ENCODE peak calls at places on chromosomes 5 and 9, in ten cellular contexts. E, Y, S, U, P, V, Q, A, I and Z are unnamed samples.

GRCh38 chr9:93218671-93219420 is 34.9 kb downstream of the WNK2 start:
- DNase-seq in E (no peak), Y (no peak), S (no peak), U (no peak), P (no peak), V (no peak), Q (no peak), A (no peak), I (no peak), Z (no peak)

GRCh38 chr5:3911111-3911510 is 315.5 kb downstream of the IRX1 start:
- DNase-seq in E (no peak), Y (no peak), S (no peak), U (no peak), P (no peak), V (no peak), Q (no peak), A (no peak), I (no peak), Z (no peak)

GRCh38 chr9:73683862-73684591 is 532.4 kb downstream of the ANXA1 start:
- DNase-seq in E (peak; percentile 44), Y (peak; percentile 70), S (no peak), U (no peak), P (no peak), V (no peak), Q (no peak), A (peak; percentile 15), I (peak; percentile 18), Z (no peak)

GRCh38 chr9:37290366-37290765 is 132.1 kb upstream of the GRHPR start:
- DNase-seq in E (no peak), Y (no peak), S (no peak), U (no peak), P (no peak), V (no peak), Q (no peak), A (no peak), I (no peak), Z (no peak)

GRCh38 chr5:141476132-141476909 is 555 bp downstream of the PCDHGC3 start:
- DNase-seq in E (peak; percentile 16), Y (peak; percentile 89), S (peak; percentile 83), U (peak; percentile 57), P (peak; percentile 41), V (no peak), Q (peak; percentile 93), A (peak; percentile 84), I (no peak), Z (peak; percentile 58)

GRCh38 chr5:19987594-19988345 is at the start of gene CDH18:
- DNase-seq in E (peak; percentile 22), Y (peak; percentile 51), S (peak; percentile 90), U (no peak), P (peak; percentile 15), V (no peak), Q (peak; percentile 84), A (peak; percentile 13), I (no peak), Z (peak; percentile 84)

GRCh38 chr9:75391497-75391896 is 303.2 kb downstream of the OSTF1 start:
- DNase-seq in E (no peak), Y (no peak), S (no peak), U (no peak), P (no peak), V (no peak), Q (no peak), A (no peak), I (no peak), Z (no peak)

GRCh38 chr9:70672136-70672535 is 257.7 kb upstream of the KLF9 start:
- DNase-seq in E (no peak), Y (peak; percentile 20), S (no peak), U (no peak), P (no peak), V (no peak), Q (no peak), A (peak; percentile 23), I (no peak), Z (no peak)

GRCh38 chr5:140363631-140364471 is 3.9 kb downstream of the SLC4A9 start:
- DNase-seq in E (no peak), Y (no peak), S (no peak), U (no peak), P (no peak), V (no peak), Q (peak; percentile 76), A (no peak), I (no peak), Z (peak; percentile 14)

GRCh38 chr5:140362311-140362710 is 2.3 kb downstream of the SLC4A9 start:
- DNase-seq in E (no peak), Y (no peak), S (no peak), U (no peak), P (no peak), V (no peak), Q (no peak), A (no peak), I (no peak), Z (no peak)

GRCh38 chr5:140361901-140362300 is 1.9 kb downstream of the SLC4A9 start:
- DNase-seq in E (no peak), Y (no peak), S (no peak), U (no peak), P (no peak), V (no peak), Q (no peak), A (no peak), I (no peak), Z (no peak)

GRCh38 chr5:140364472-140364765 is 4.4 kb downstream of the SLC4A9 start:
- DNase-seq in E (no peak), Y (no peak), S (no peak), U (no peak), P (no peak), V (no peak), Q (no peak), A (no peak), I (no peak), Z (no peak)

DNA sequence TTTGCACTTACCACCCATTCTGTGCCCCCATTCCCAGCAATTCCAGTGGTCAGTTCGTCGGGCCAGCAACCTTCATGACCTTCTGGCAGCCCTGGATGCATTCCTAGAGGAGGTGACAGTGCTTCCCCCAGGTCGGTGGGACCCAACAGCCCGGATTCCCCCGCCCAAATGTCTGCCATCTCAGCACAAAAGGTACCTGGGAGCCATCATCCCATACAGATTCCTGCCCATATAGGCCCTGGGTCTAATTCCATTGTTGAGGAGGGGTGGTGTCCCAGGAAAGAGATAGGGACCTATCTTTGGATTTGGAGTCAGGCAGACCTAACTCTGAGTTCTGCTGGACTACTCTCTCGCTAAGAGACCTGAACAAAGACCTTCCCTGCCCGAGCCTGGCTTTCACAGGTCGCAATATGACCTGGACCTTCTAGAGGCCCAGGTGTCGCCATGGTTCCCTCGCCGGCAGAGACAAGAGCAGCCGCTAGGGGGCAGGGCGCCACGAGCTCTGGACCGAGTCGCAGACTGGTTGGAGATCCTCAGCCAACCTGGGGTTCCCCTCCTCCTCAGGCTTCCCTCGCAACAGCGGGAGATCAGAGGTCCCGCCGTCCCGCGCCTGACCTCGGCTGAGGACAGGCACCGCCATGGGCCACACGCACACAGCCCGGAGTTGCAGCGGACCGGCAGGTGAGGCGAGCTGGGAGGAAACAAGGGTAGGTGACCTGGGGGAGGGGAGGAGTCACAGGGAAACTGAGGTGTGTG is 3.1 kb downstream of the SLC4A9 start:
- DNase-seq in E (peak; percentile 80), Y (peak; percentile 80), S (peak; percentile 53), U (peak; percentile 89), P (peak; percentile 42), V (peak; percentile 63), Q (peak; percentile 95), A (peak; percentile 35), I (peak; percentile 54), Z (peak; percentile 75)
- H3K4me3 ChIP-seq in E (peak overlapping the region; percentile 37), Y (peak overlapping the region; percentile 66), S (no peak overlapping the region), U (no peak overlapping the region), P (no peak overlapping the region), V (peak overlapping the region; percentile 42), Q (no peak overlapping the region), A (peak overlapping the region; percentile 37), I (peak overlapping the region; percentile 15), Z (peak overlapping the region; percentile 51)

GRCh38 chr9:8858250-8859161 is 1058.9 kb upstream of the DMAC1 start:
- DNase-seq in E (no peak), Y (no peak), S (no peak), U (peak; percentile 35), P (no peak), V (no peak), Q (no peak), A (no peak), I (no peak), Z (peak; percentile 51)
- H3K4me3 ChIP-seq in E (peak overlapping the region; percentile 50), Y (peak overlapping the region; percentile 66), S (no peak overlapping the region), U (peak overlapping the region; percentile 88), P (peak overlapping the region; percentile 52), V (peak overlapping the region; percentile 10), Q (peak overlapping the region; percentile 44), A (peak overlapping the region; percentile 53), I (peak overlapping the region; percentile 67), Z (peak overlapping the region; percentile 83)

GRCh38 chr9:126915281-126915816 is 767 bp downstream of the RALGPS1 start:
- DNase-seq in E (no peak), Y (peak; percentile 19), S (no peak), U (peak; percentile 92), P (no peak), V (peak; percentile 39), Q (peak; percentile 91), A (no peak), I (no peak), Z (no peak)
- H3K4me3 ChIP-seq in E (peak overlapping the region; percentile 52), Y (no peak overlapping the region), S (no peak overlapping the region), U (peak overlapping the region; percentile 88), P (peak overlapping the region; percentile 29), V (peak overlapping the region; percentile 35), Q (no peak overlapping the region), A (no peak overlapping the region), I (peak overlapping the region; percentile 11), Z (peak overlapping the region; percentile 72)

GRCh38 chr5:172186114-172186695 is 1.8 kb downstream of the STK10 start:
- DNase-seq in E (no peak), Y (no peak), S (no peak), U (no peak), P (no peak), V (no peak), Q (peak; percentile 52), A (no peak), I (no peak), Z (no peak)

GRCh38 chr5:172187118-172188032 is 649 bp downstream of the STK10 start:
- DNase-seq in E (peak; percentile 58), Y (peak; percentile 91), S (peak; percentile 85), U (peak; percentile 81), P (no peak), V (peak; percentile 71), Q (peak; percentile 93), A (peak; percentile 84), I (peak; percentile 28), Z (no peak)

GRCh38 chr5:172188033-172188892 is at the start of gene STK10:
- DNase-seq in E (peak; percentile 87), Y (peak; percentile 98), S (peak; percentile 96), U (peak; percentile 94), P (peak; percentile 80), V (peak; percentile 79), Q (peak; percentile 97), A (peak; percentile 95), I (peak; percentile 86), Z (peak; percentile 88)

GRCh38 chr5:172189693-172190296 is 1.8 kb upstream of the STK10 start:
- DNase-seq in E (no peak), Y (no peak), S (no peak), U (no peak), P (no peak), V (no peak), Q (no peak), A (no peak), I (peak; percentile 77), Z (no peak)

DNA sequence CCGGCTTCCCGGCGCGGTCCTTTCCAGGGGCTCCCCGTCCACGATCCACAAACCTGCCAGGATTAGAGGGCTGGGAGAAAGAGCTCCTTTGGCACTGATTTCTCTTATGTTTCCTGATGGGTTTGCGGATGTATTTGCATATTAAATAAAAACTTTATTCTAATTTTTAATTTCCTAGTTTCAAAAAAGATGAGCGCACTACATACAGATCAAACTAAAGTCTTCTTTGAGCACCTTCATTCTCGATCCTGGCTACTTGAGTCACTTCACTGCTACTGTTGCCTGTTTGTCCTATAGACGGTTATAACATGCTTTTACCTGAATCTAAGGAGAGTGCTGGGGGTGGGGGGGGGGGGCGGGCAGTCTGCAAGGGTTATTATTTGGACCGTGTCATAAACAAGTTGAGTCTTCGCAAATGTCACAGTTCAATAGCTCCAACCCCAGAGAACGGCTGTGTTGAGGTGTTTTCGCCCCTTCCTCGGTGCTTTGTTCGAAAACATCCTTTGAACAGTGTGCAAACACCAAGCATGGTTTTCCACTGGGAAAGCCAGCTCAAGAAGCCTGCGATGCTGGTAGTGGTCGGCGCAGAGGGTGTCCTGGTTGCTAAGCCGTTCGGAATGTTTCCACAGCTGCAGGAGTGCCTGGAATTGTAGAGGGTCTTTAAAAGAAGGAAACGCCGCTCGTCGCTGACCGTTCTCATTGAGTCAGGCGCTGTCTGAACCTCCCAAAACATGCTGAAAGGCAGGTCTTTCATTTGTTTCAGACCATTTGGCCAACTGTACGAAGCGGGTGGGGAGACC is 1.1 kb upstream of the STK10 start:
- DNase-seq in E (no peak), Y (no peak), S (no peak), U (no peak), P (no peak), V (no peak), Q (peak; percentile 84), A (no peak), I (no peak), Z (no peak)
- H3K4me3 ChIP-seq in E (peak overlapping the region; percentile 94), Y (peak overlapping the region; percentile 98), S (peak overlapping the region; percentile 91), U (no peak overlapping the region), P (peak overlapping the region; percentile 99), V (peak overlapping the region; percentile 95), Q (no peak overlapping the region), A (peak overlapping the region; percentile 99), I (peak overlapping the region; percentile 90), Z (peak overlapping the region; percentile 81)